ENCODE peak calls at places on chromosomes 2 and 18, in six cellular contexts. One of them, this sample, is unnamed.

GRCh38 chr2:174599310-174599941 is 1.8 kb upstream of the WIPF1 start:
- DNase-seq in trophoblast cell: no peak
- DNase-seq in H9: no peak
- DNase-seq in H1: no peak
- DNase-seq in mesenchymal stem cell: no peak
- DNase-seq in IMR-90: no peak
- DNase-seq in this sample: no peak

GRCh38 chr18:51513525-51513924 is 316.0 kb upstream of the MEX3C start:
- DNase-seq in H9: no peak
- DNase-seq in trophoblast cell: no peak
- DNase-seq in H1: no peak
- DNase-seq in mesenchymal stem cell: peak; percentile 13
- DNase-seq in IMR-90: no peak
- DNase-seq in this sample: no peak

GRCh38 chr2:218516614-218517013 is 51.5 kb downstream of the USP37 start:
- DNase-seq in H9: no peak
- DNase-seq in H1: no peak
- DNase-seq in IMR-90: peak; percentile 5
- DNase-seq in trophoblast cell: no peak
- DNase-seq in mesenchymal stem cell: peak; percentile 24
- DNase-seq in this sample: no peak

GRCh38 chr2:226953826-226954225 is 118.0 kb downstream of the RHBDD1 start:
- DNase-seq in trophoblast cell: no peak
- DNase-seq in H1: no peak
- DNase-seq in mesenchymal stem cell: no peak
- DNase-seq in IMR-90: no peak
- DNase-seq in H9: no peak
- DNase-seq in this sample: no peak

GRCh38 chr2:105438104-105438929 is 39.5 kb upstream of the FHL2 start:
- DNase-seq in mesenchymal stem cell: peak; percentile 82
- DNase-seq in H9: no peak
- DNase-seq in trophoblast cell: no peak
- DNase-seq in IMR-90: peak; percentile 52
- DNase-seq in H1: no peak
- DNase-seq in this sample: no peak

GRCh38 chr2:165776013-165776412 is 18.0 kb downstream of the GALNT3 start:
- DNase-seq in H9: no peak
- DNase-seq in trophoblast cell: no peak
- DNase-seq in IMR-90: no peak
- DNase-seq in mesenchymal stem cell: no peak
- DNase-seq in H1: no peak
- DNase-seq in this sample: no peak

GRCh38 chr18:29652797-29653196 is 1389.7 kb downstream of the DSC3 start:
- DNase-seq in H9: no peak
- DNase-seq in H1: no peak
- DNase-seq in mesenchymal stem cell: no peak
- DNase-seq in IMR-90: no peak
- DNase-seq in trophoblast cell: no peak
- DNase-seq in this sample: no peak

GRCh38 chr2:48036312-48036711 is 130.0 kb upstream of the FBXO11 start:
- DNase-seq in IMR-90: no peak
- DNase-seq in H1: no peak
- DNase-seq in mesenchymal stem cell: no peak
- DNase-seq in trophoblast cell: no peak
- DNase-seq in H9: no peak
- DNase-seq in this sample: no peak

GRCh38 chr2:196718796-196719564 is 79.5 kb downstream of the CCDC150 start:
- DNase-seq in H9: peak; percentile 53
- DNase-seq in IMR-90: peak; percentile 75
- DNase-seq in mesenchymal stem cell: peak; percentile 56
- DNase-seq in trophoblast cell: no peak
- DNase-seq in H1: peak; percentile 45
- DNase-seq in this sample: peak; percentile 15

GRCh38 chr2:17643031-17643615 is 102.6 kb downstream of the VSNL1 start:
- DNase-seq in H9: no peak
- DNase-seq in H1: peak; percentile 36
- DNase-seq in mesenchymal stem cell: peak; percentile 95
- DNase-seq in trophoblast cell: peak; percentile 47
- DNase-seq in IMR-90: peak; percentile 98
- DNase-seq in this sample: no peak

GRCh38 chr2:7671312-7671711 is 754.1 kb downstream of the RNF144A start:
- DNase-seq in IMR-90: no peak
- DNase-seq in H1: no peak
- DNase-seq in H9: no peak
- DNase-seq in trophoblast cell: no peak
- DNase-seq in mesenchymal stem cell: no peak
- DNase-seq in this sample: no peak

GRCh38 chr2:235238537-235238936 is 255.3 kb upstream of the AGAP1 start:
- DNase-seq in H9: no peak
- DNase-seq in mesenchymal stem cell: peak; percentile 60
- DNase-seq in IMR-90: peak; percentile 46
- DNase-seq in trophoblast cell: no peak
- DNase-seq in H1: no peak
- DNase-seq in this sample: no peak

GRCh38 chr2:232501331-232501771 is 13.7 kb upstream of the ECEL1 start:
- DNase-seq in mesenchymal stem cell: no peak
- DNase-seq in H1: no peak
- DNase-seq in trophoblast cell: no peak
- DNase-seq in IMR-90: no peak
- DNase-seq in H9: no peak
- DNase-seq in this sample: no peak

GRCh38 chr18:55856191-55856590 is 268.2 kb upstream of the TCF4 start:
- DNase-seq in trophoblast cell: peak; percentile 93
- DNase-seq in H9: peak; percentile 69
- DNase-seq in mesenchymal stem cell: peak; percentile 70
- DNase-seq in IMR-90: peak; percentile 90
- DNase-seq in H1: no peak
- DNase-seq in this sample: no peak

GRCh38 chr2:167550448-167550847 is 662.2 kb downstream of the XIRP2 start:
- DNase-seq in mesenchymal stem cell: peak; percentile 25
- DNase-seq in H9: no peak
- DNase-seq in H1: no peak
- DNase-seq in IMR-90: peak; percentile 27
- DNase-seq in trophoblast cell: no peak
- DNase-seq in this sample: no peak

GRCh38 chr2:58870704-58871103 is 629.6 kb upstream of the FANCL start:
- DNase-seq in H9: no peak
- DNase-seq in H1: no peak
- DNase-seq in mesenchymal stem cell: no peak
- DNase-seq in IMR-90: peak; percentile 2
- DNase-seq in trophoblast cell: no peak
- DNase-seq in this sample: no peak

GRCh38 chr2:216069028-216069427 is 12.6 kb downstream of the PECR start:
- DNase-seq in mesenchymal stem cell: no peak
- DNase-seq in H9: no peak
- DNase-seq in IMR-90: no peak
- DNase-seq in H1: no peak
- DNase-seq in trophoblast cell: no peak
- DNase-seq in this sample: no peak

GRCh38 chr2:160317113-160318099 is 117.3 kb upstream of the ITGB6 start:
- DNase-seq in H1: no peak
- DNase-seq in IMR-90: no peak
- DNase-seq in mesenchymal stem cell: no peak
- DNase-seq in H9: no peak
- DNase-seq in trophoblast cell: no peak
- DNase-seq in this sample: peak; percentile 67

GRCh38 chr2:100956081-100956480 is 46.0 kb upstream of the RPL31 start:
- DNase-seq in mesenchymal stem cell: no peak
- DNase-seq in trophoblast cell: no peak
- DNase-seq in H9: no peak
- DNase-seq in H1: no peak
- DNase-seq in IMR-90: no peak
- DNase-seq in this sample: no peak

GRCh38 chr2:24404582-24404981 is 44.2 kb upstream of the ITSN2 start:
- DNase-seq in trophoblast cell: no peak
- DNase-seq in H9: no peak
- DNase-seq in H1: no peak
- DNase-seq in mesenchymal stem cell: no peak
- DNase-seq in IMR-90: peak; percentile 51
- DNase-seq in this sample: no peak

GRCh38 chr2:120707816-120708215 is 27.9 kb upstream of the GLI2 start:
- DNase-seq in H9: no peak
- DNase-seq in mesenchymal stem cell: no peak
- DNase-seq in H1: no peak
- DNase-seq in IMR-90: peak; percentile 9
- DNase-seq in trophoblast cell: no peak
- DNase-seq in this sample: no peak
- H3K18ac ChIP-seq in H9: no peak overlapping the region
- H3K18ac ChIP-seq in mesenchymal stem cell: no peak overlapping the region
- H3K18ac ChIP-seq in H1: peak overlapping the region; percentile 14
- H3K18ac ChIP-seq in IMR-90: no peak overlapping the region
- H3K18ac ChIP-seq in trophoblast cell: no peak overlapping the region
- H3K18ac ChIP-seq in this sample: no peak overlapping the region

DNA sequence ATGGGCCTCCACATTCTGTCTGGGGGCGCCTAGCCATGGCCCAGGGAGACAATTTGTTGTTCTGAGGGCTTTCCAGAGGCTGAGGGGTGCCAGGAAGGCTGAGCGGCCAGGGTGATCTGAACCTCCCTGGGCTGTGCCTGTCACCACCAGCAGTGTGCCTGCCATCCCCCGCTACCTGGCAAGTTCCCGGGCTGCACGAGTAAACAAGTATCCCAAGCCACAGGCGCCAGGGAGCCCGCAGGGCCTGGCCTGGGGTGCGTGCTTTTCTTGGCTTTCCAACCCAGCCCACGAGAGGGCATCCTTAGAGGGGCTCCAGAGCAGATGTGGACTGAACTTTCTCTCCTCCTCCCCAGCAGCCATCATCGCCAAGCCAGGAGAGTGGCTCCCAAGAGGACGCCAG is 35.1 kb upstream of the B3GNT7 start:
- DNase-seq in trophoblast cell: no peak
- DNase-seq in mesenchymal stem cell: no peak
- DNase-seq in H9: peak; percentile 68
- DNase-seq in H1: no peak
- DNase-seq in IMR-90: no peak
- DNase-seq in this sample: no peak
- H3K14ac ChIP-seq in trophoblast cell: no peak overlapping the region
- H3K14ac ChIP-seq in mesenchymal stem cell: no peak overlapping the region
- H3K14ac ChIP-seq in H9: peak overlapping the region; percentile 21
- H3K14ac ChIP-seq in H1: no peak overlapping the region
- H3K14ac ChIP-seq in IMR-90: no peak overlapping the region
- H3K14ac ChIP-seq in this sample: peak overlapping the region; percentile 2

GRCh38 chr2:127810156-127810636 is 775 bp downstream of the WDR33 start:
- DNase-seq in H1: no peak
- DNase-seq in mesenchymal stem cell: peak; percentile 54
- DNase-seq in IMR-90: peak; percentile 28
- DNase-seq in H9: no peak
- DNase-seq in trophoblast cell: peak; percentile 14
- DNase-seq in this sample: peak; percentile 15
- H3K18ac ChIP-seq in H1: peak overlapping the region; percentile 14
- H3K18ac ChIP-seq in mesenchymal stem cell: peak overlapping the region; percentile 65
- H3K18ac ChIP-seq in IMR-90: peak overlapping the region; percentile 53
- H3K18ac ChIP-seq in H9: peak overlapping the region; percentile 80
- H3K18ac ChIP-seq in trophoblast cell: no peak overlapping the region
- H3K18ac ChIP-seq in this sample: no peak overlapping the region

GRCh38 chr2:71798266-71799012 is 345.1 kb downstream of the DYSF start:
- DNase-seq in H9: peak; percentile 86
- DNase-seq in trophoblast cell: peak; percentile 54
- DNase-seq in mesenchymal stem cell: peak; percentile 43
- DNase-seq in IMR-90: peak; percentile 10
- DNase-seq in H1: peak; percentile 83
- DNase-seq in this sample: peak; percentile 56
- H3K14ac ChIP-seq in H9: no peak overlapping the region
- H3K14ac ChIP-seq in trophoblast cell: no peak overlapping the region
- H3K14ac ChIP-seq in mesenchymal stem cell: no peak overlapping the region
- H3K14ac ChIP-seq in IMR-90: no peak overlapping the region
- H3K14ac ChIP-seq in H1: no peak overlapping the region
- H3K14ac ChIP-seq in this sample: no peak overlapping the region

GRCh38 chr2:137981112-137981679 is 16.9 kb downstream of the HNMT start:
- DNase-seq in H1: no peak
- DNase-seq in trophoblast cell: no peak
- DNase-seq in mesenchymal stem cell: no peak
- DNase-seq in H9: no peak
- DNase-seq in IMR-90: no peak
- DNase-seq in this sample: no peak

GRCh38 chr2:137977790-137978189 is 13.5 kb downstream of the HNMT start:
- DNase-seq in H9: no peak
- DNase-seq in IMR-90: no peak
- DNase-seq in trophoblast cell: no peak
- DNase-seq in H1: no peak
- DNase-seq in mesenchymal stem cell: no peak
- DNase-seq in this sample: no peak

GRCh38 chr2:137980459-137980858 is 16.2 kb downstream of the HNMT start:
- DNase-seq in H9: no peak
- DNase-seq in trophoblast cell: no peak
- DNase-seq in mesenchymal stem cell: no peak
- DNase-seq in H1: no peak
- DNase-seq in IMR-90: no peak
- DNase-seq in this sample: no peak

GRCh38 chr2:137976274-137976673 is 12.0 kb downstream of the HNMT start:
- DNase-seq in H9: no peak
- DNase-seq in IMR-90: no peak
- DNase-seq in H1: no peak
- DNase-seq in mesenchymal stem cell: no peak
- DNase-seq in trophoblast cell: no peak
- DNase-seq in this sample: no peak

GRCh38 chr2:137975280-137976271 is 11.3 kb downstream of the HNMT start:
- DNase-seq in mesenchymal stem cell: no peak
- DNase-seq in trophoblast cell: no peak
- DNase-seq in H9: no peak
- DNase-seq in IMR-90: no peak
- DNase-seq in H1: no peak
- DNase-seq in this sample: no peak
- H3K18ac ChIP-seq in mesenchymal stem cell: no peak overlapping the region
- H3K18ac ChIP-seq in trophoblast cell: no peak overlapping the region
- H3K18ac ChIP-seq in H9: no peak overlapping the region
- H3K18ac ChIP-seq in IMR-90: no peak overlapping the region
- H3K18ac ChIP-seq in H1: no peak overlapping the region
- H3K18ac ChIP-seq in this sample: no peak overlapping the region

This sample was measured in neuronal stem cell.